ENCODE peak calls at places on chromosomes 2 and 18, in nine cellular contexts. Y is neural progenitor cell; X is aorta; F is MG63; H is BE2C; U is fibroblast of lung; Z is SJCRH30; N is psoas muscle; E is CD4-positive, CD25-positive, alpha-beta regulatory T cell. J is an unnamed sample.

GRCh38 chr2:166117491-166117890 is 10.3 kb downstream of the SCN1A start:
- DNase-seq in Y (no peak), X (no peak), F (no peak), H (no peak), U (no peak), Z (no peak), N (no peak), E (no peak), J (no peak)

GRCh38 chr18:10530852-10531251 is 5.0 kb downstream of the NAPG start:
- DNase-seq in Y (no peak), X (no peak), F (no peak), H (no peak), U (no peak), Z (no peak), N (no peak), E (no peak), J (no peak)

GRCh38 chr2:230687498-230687897 is 25.1 kb upstream of the CAB39 start:
- DNase-seq in Y (no peak), X (no peak), F (peak; percentile 59), H (no peak), U (peak; percentile 68), Z (peak; percentile 58), N (no peak), E (no peak), J (no peak)

GRCh38 chr18:23593720-23594119 is 7.4 kb upstream of the NPC1 start:
- DNase-seq in Y (no peak), X (no peak), F (peak; percentile 27), H (no peak), U (peak; percentile 56), Z (no peak), N (no peak), E (no peak), J (no peak)

GRCh38 chr2:20418519-20418918 is 28.4 kb upstream of the RHOB start:
- DNase-seq in Y (no peak), X (no peak), F (no peak), H (no peak), U (no peak), Z (no peak), N (no peak), E (no peak), J (no peak)

GRCh38 chr2:215452725-215453124 is 16.9 kb upstream of the FN1 start:
- DNase-seq in Y (peak; percentile 39), X (no peak), F (no peak), H (no peak), U (no peak), Z (no peak), N (no peak), E (no peak), J (peak; percentile 35)

GRCh38 chr2:117360586-117360985 is 453.9 kb upstream of the DDX18 start:
- DNase-seq in Y (no peak), X (no peak), F (no peak), H (no peak), U (no peak), Z (no peak), N (no peak), E (no peak), J (no peak)

GRCh38 chr2:127027715-127028114 is 79.2 kb downstream of the BIN1 start:
- DNase-seq in Y (no peak), X (peak; percentile 39), F (no peak), H (no peak), U (no peak), Z (no peak), N (no peak), E (no peak), J (no peak)

GRCh38 chr2:112789186-112789585 is 4.9 kb upstream of the IL1A start:
- DNase-seq in Y (no peak), X (no peak), F (no peak), H (no peak), U (no peak), Z (no peak), N (no peak), E (no peak), J (no peak)

GRCh38 chr2:235562065-235562747 is 68.4 kb downstream of the AGAP1 start:
- DNase-seq in Y (peak; percentile 19), X (peak; percentile 39), F (no peak), H (no peak), U (no peak), Z (no peak), N (no peak), E (no peak), J (no peak)

GRCh38 chr2:112137516-112138142 is 556 bp upstream of the FBLN7 start:
- DNase-seq in Y (no peak), X (no peak), F (no peak), H (no peak), U (no peak), Z (peak; percentile 36), N (no peak), E (peak; percentile 9), J (no peak)

GRCh38 chr2:24435391-24436316 is 55.4 kb upstream of the NCOA1 start:
- DNase-seq in Y (peak; percentile 44), X (no peak), F (peak; percentile 12), H (peak; percentile 71), U (peak; percentile 84), Z (peak; percentile 100), N (peak; percentile 78), E (no peak), J (no peak)

GRCh38 chr2:69149631-69150215 is 136.7 kb downstream of the ANTXR1 start:
- DNase-seq in Y (peak; percentile 73), X (peak; percentile 89), F (peak; percentile 65), H (peak; percentile 33), U (peak; percentile 46), Z (peak; percentile 80), N (peak; percentile 65), E (no peak), J (peak; percentile 68)

GRCh38 chr2:65658253-65658652 is 225.9 kb upstream of the SPRED2 start:
- DNase-seq in Y (no peak), X (no peak), F (no peak), H (no peak), U (no peak), Z (no peak), N (no peak), E (no peak), J (no peak)

GRCh38 chr2:168515502-168515901 is 59.4 kb downstream of the CERS6 start:
- DNase-seq in Y (no peak), X (no peak), F (no peak), H (no peak), U (peak; percentile 91), Z (no peak), N (no peak), E (no peak), J (no peak)

DNA sequence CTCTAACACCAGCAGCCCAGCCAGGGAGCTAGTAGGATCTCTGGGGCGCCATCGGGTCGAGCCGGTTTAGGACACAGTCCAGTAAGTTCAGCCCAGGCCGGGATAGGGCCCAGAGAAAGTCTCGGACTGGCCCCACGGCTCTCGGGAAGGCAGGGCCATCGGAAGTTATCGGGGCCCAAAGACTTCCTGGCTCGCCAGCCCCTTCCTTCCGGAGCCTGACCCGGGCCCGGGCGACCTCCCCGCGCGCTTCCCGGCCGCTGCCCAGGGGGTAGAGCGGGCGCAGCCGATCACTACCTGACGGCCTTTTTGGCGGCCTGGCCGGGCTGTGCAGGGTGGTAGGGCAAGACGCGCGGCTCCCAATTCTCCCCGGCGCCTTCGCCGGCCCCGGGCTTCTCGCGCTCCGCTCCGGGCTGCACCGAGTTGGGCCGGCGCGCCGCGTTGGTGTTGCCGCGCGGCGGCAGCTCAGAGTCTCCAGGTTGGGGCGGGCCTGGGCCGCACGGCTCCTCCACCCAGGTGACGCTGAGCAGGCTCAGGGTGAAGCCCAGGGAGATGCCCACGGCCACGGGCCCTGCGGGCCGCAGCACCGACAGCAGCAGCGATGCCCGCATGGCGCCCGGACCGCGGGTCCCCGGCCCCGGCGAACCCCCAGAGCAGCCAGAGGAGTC is 546 bp downstream of the CHPF start:
- DNase-seq in Y (peak; percentile 74), X (no peak), F (peak; percentile 43), H (no peak), U (peak; percentile 31), Z (peak; percentile 62), N (no peak), E (peak; percentile 18), J (peak; percentile 85)
- H3K36me3 ChIP-seq in Y (no peaks in the 10 kb centered on the region), X (peaks cover 2% of the 10 kb centered on the region), F (peaks cover 15% of the 10 kb centered on the region), H (peaks cover 26% of the 10 kb centered on the region), U (peaks cover 17% of the 10 kb centered on the region), Z (peaks cover 6% of the 10 kb centered on the region), N (peaks cover 29% of the 10 kb centered on the region), E (no peaks in the 10 kb centered on the region), J (peaks cover 10% of the 10 kb centered on the region)

GRCh38 chr2:191612496-191612895 is 65.4 kb upstream of the NABP1 start:
- DNase-seq in Y (no peak), X (no peak), F (no peak), H (no peak), U (peak; percentile 47), Z (no peak), N (no peak), E (no peak), J (no peak)

GRCh38 chr2:191604154-191604553 is 73.8 kb upstream of the NABP1 start:
- DNase-seq in Y (no peak), X (no peak), F (no peak), H (no peak), U (no peak), Z (no peak), N (no peak), E (no peak), J (no peak)

GRCh38 chr2:191610749-191611148 is 67.2 kb upstream of the NABP1 start:
- DNase-seq in Y (no peak), X (no peak), F (no peak), H (no peak), U (peak; percentile 7), Z (no peak), N (no peak), E (no peak), J (no peak)

GRCh38 chr2:191611614-191612013 is 66.3 kb upstream of the NABP1 start:
- DNase-seq in Y (no peak), X (no peak), F (no peak), H (no peak), U (no peak), Z (no peak), N (no peak), E (no peak), J (no peak)

DNA sequence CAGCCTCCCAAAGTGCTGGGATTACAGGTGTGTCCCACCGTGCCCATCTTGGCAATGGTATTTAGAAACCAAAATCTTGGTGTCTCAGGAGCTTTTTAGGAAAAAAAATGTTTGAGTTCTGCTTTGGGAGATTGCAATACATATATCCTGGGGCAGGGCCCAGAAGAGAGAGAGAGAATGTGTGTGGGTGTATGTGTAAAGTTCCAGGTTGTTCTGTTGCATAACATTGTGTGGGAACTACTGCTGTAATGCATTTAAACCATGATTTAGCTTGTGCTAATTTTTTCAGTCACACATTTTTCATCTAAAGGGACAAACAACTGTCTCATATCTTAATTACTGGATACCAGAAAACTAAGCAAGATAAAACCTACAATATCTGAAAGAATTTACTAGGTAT is 70.8 kb upstream of the NABP1 start:
- DNase-seq in Y (no peak), X (no peak), F (no peak), H (no peak), U (no peak), Z (no peak), N (no peak), E (no peak), J (no peak)
- H3K27me3 ChIP-seq in Y (no peaks in the 10 kb centered on the region), X (no peaks in the 10 kb centered on the region), F (no peaks in the 10 kb centered on the region), H (no peaks in the 10 kb centered on the region), U (no peaks in the 10 kb centered on the region), Z (no peaks in the 10 kb centered on the region), N (no peaks in the 10 kb centered on the region), E (no peaks in the 10 kb centered on the region), J (no peaks in the 10 kb centered on the region)

GRCh38 chr2:198390670-198391069 is 586.3 kb downstream of the PLCL1 start:
- DNase-seq in Y (no peak), X (no peak), F (no peak), H (no peak), U (no peak), Z (no peak), N (no peak), E (no peak), J (no peak)
- H3K4me3 ChIP-seq in Y (no peak overlapping the region), X (no peak overlapping the region), F (no peak overlapping the region), H (no peak overlapping the region), U (no peak overlapping the region), Z (no peak overlapping the region), N (no peak overlapping the region), E (no peak overlapping the region), J (no peak overlapping the region)

GRCh38 chr2:61221819-61222218 is 59.8 kb downstream of the C2orf74 start:
- DNase-seq in Y (no peak), X (no peak), F (no peak), H (no peak), U (no peak), Z (no peak), N (no peak), E (no peak), J (no peak)
- H3K36me3 ChIP-seq in Y (peaks cover 11% of the 10 kb centered on the region), X (no peaks in the 10 kb centered on the region), F (peaks cover 58% of the 10 kb centered on the region), H (no peaks in the 10 kb centered on the region), U (peaks cover 5% of the 10 kb centered on the region), Z (peaks cover 46% of the 10 kb centered on the region), N (peaks cover 97% of the 10 kb centered on the region), E (peaks cover 69% of the 10 kb centered on the region), J (peaks cover 6% of the 10 kb centered on the region)